ENCODE peak calls at places on chromosomes 12 and 14, in nine cellular contexts. X is GM12865; T is glomerular endothelial cell; O is NCI-H460; Y is amygdala; V is HEK293T; J is nucleus accumbens; B is neuronal stem cell; P is stimulated activated CD8-positive, alpha-beta memory T cell treated with anti-CD3 and anti-CD28 coated beads, Interleukin-7, amount 100 ng/mL, for 48 hours. H is an unnamed sample.

GRCh38 chr14:75982724-75983358 is 1.0 kb upstream of the TGFB3 start:
- DNase-seq in P (no peak), V (peak; percentile 61), X (no peak), T (no peak), O (peak; percentile 21), Y (no peak), J (peak; percentile 61), B (no peak), H (peak; percentile 61)

GRCh38 chr14:22824711-22825359 is 4.9 kb upstream of the MRPL52 start:
- DNase-seq in X (peak; percentile 41), V (no peak), Y (no peak), P (no peak), O (no peak), B (no peak), J (no peak), T (peak; percentile 67), H (no peak)

GRCh38 chr14:36207500-36207899 is 31.0 kb upstream of the PTCSC3 start:
- DNase-seq in Y (no peak), V (peak; percentile 21), O (peak; percentile 15), B (no peak), T (no peak), J (no peak), P (no peak), X (no peak), H (no peak)

GRCh38 chr14:105487986-105488777 is 1.5 kb downstream of the CRIP1 start:
- DNase-seq in T (no peak), X (no peak), Y (no peak), J (no peak), B (no peak), V (no peak), O (no peak), P (no peak), H (no peak)

GRCh38 chr12:80627773-80628172 is 79.7 kb upstream of the MYF6 start:
- DNase-seq in X (no peak), B (no peak), Y (no peak), T (peak; percentile 20), V (no peak), O (no peak), J (no peak), P (no peak), H (no peak)

GRCh38 chr14:68815288-68816182 is 22.7 kb upstream of the ZFP36L1 start:
- DNase-seq in V (no peak), P (no peak), B (no peak), X (peak; percentile 70), O (no peak), Y (no peak), T (no peak), J (no peak), H (no peak)

GRCh38 chr12:88805692-88806091 is 225.4 kb upstream of the KITLG start:
- DNase-seq in Y (no peak), P (no peak), X (peak; percentile 22), B (peak; percentile 5), O (no peak), T (no peak), V (no peak), J (no peak), H (no peak)

GRCh38 chr12:121214171-121214777 is 4.3 kb downstream of the P2RX4 start:
- DNase-seq in B (no peak), P (no peak), Y (no peak), J (no peak), V (no peak), X (peak; percentile 42), T (no peak), O (no peak), H (no peak)

H was measured in activated naive CD4-positive, alpha-beta T cell treated with anti-CD3 and anti-CD28 coated beads, Interleukin-2, amount 50 U/mL, for 72 hours.